ENCODE peak calls at places on chromosomes 11 and 22, in six cellular contexts. A is stimulated activated naive CD8-positive, alpha-beta T cell treated with anti-CD3 and anti-CD28 coated beads, Interleukin-15, Interleukin-2, amounts not matched to agents 100 U/mL and 50 U/mL, for 24 hours; M is fibroblast of the aortic adventitia; Y is T-cell; W is cardiac fibroblast; P is sigmoid colon. V is an unnamed sample.

GRCh38 chr11:112118176-112118575 is 31.5 kb downstream of the SDHD start:
- DNase-seq in A (peak; percentile 17), M (no peak), Y (no peak), W (no peak), P (no peak), V (no peak)

GRCh38 chr22:25346859-25347751 is 127.7 kb downstream of the CRYBB2 start:
- DNase-seq in A (no peak), M (peak; percentile 29), Y (no peak), W (no peak), P (peak; percentile 38), V (no peak)

GRCh38 chr11:107598225-107599139 is 7.5 kb downstream of the ELMOD1 start:
- DNase-seq in A (peak; percentile 12), M (no peak), Y (no peak), W (peak; percentile 26), P (no peak), V (no peak)

GRCh38 chr11:84564180-84564866 is 1062.8 kb downstream of the DLG2 start:
- DNase-seq in A (peak; percentile 32), M (peak; percentile 65), Y (no peak), W (peak; percentile 75), P (no peak), V (peak; percentile 64)

GRCh38 chr11:67303132-67303988 is at the start of gene SSH3:
- DNase-seq in A (peak; percentile 67), M (peak; percentile 49), Y (no peak), W (peak; percentile 50), P (peak; percentile 84), V (peak; percentile 90)

GRCh38 chr11:4068962-4069361 is 25.6 kb upstream of the RRM1 start:
- DNase-seq in A (no peak), M (peak; percentile 56), Y (no peak), W (peak; percentile 18), P (no peak), V (no peak)

GRCh38 chr11:61910473-61911123 is 6.8 kb downstream of the RAB3IL1 start:
- DNase-seq in A (no peak), M (peak; percentile 31), Y (no peak), W (no peak), P (peak; percentile 70), V (no peak)

GRCh38 chr11:106159846-106160245 is 82.4 kb downstream of the AASDHPPT start:
- DNase-seq in A (no peak), M (peak; percentile 69), Y (no peak), W (peak; percentile 76), P (no peak), V (no peak)

GRCh38 chr11:68741536-68741935 is 9.8 kb downstream of the TESMIN start:
- DNase-seq in A (no peak), M (no peak), Y (no peak), W (no peak), P (no peak), V (no peak)

GRCh38 chr11:8289426-8290047 is 25.9 kb upstream of the LMO1 start:
- DNase-seq in A (no peak), M (no peak), Y (no peak), W (no peak), P (peak; percentile 26), V (peak; percentile 5)

GRCh38 chr11:75577198-75577597 is 15.1 kb downstream of the SERPINH1 start:
- DNase-seq in A (peak; percentile 72), M (no peak), Y (peak; percentile 64), W (peak; percentile 48), P (no peak), V (peak; percentile 58)

GRCh38 chr11:132312161-132312560 is 941.7 kb downstream of the NTM start:
- DNase-seq in A (no peak), M (peak; percentile 79), Y (no peak), W (peak; percentile 89), P (no peak), V (no peak)

GRCh38 chr11:78809931-78810481 is 235.3 kb upstream of the NARS2 start:
- DNase-seq in A (no peak), M (peak; percentile 52), Y (no peak), W (no peak), P (no peak), V (no peak)

GRCh38 chr11:48019230-48019584 is 38.8 kb downstream of the PTPRJ start:
- DNase-seq in A (no peak), M (no peak), Y (no peak), W (no peak), P (no peak), V (no peak)

GRCh38 chr22:28999510-29000224 is 62.0 kb downstream of the C22orf31 start:
- DNase-seq in A (no peak), M (peak; percentile 20), Y (no peak), W (peak; percentile 29), P (no peak), V (peak; percentile 31)

GRCh38 chr22:20131593-20131855 is at the start of gene ZDHHC8:
- DNase-seq in A (peak; percentile 54), M (no peak), Y (peak; percentile 55), W (no peak), P (no peak), V (no peak)

GRCh38 chr11:58647141-58647699 is 24.8 kb downstream of the CNTF start:
- DNase-seq in A (no peak), M (no peak), Y (no peak), W (no peak), P (no peak), V (no peak)

GRCh38 chr11:86888978-86889341 is 66.2 kb downstream of the FZD4 start:
- DNase-seq in A (no peak), M (no peak), Y (no peak), W (no peak), P (no peak), V (no peak)

GRCh38 chr22:23580586-23581251 is 629 bp upstream of the IGLL1 start:
- DNase-seq in A (no peak), M (no peak), Y (no peak), W (no peak), P (no peak), V (no peak)